ENCODE peak calls at places on chromosomes 2 and 18, in ten cellular contexts. One of them, this sample, is unnamed.

GRCh38 chr2:101679801-101680487 is 17.6 kb upstream of the MAP4K4 start:
- DNase-seq in frontal cortex: no peak
- DNase-seq in SW480: peak; percentile 13
- DNase-seq in AML-193: no peak
- DNase-seq in HAP-1: no peak
- DNase-seq in glutamatergic neuron: no peak
- DNase-seq in astrocyte of the cerebellum: no peak
- DNase-seq in ACHN: no peak
- DNase-seq in HCEC 1CT: no peak
- DNase-seq in WTC11: no peak
- DNase-seq in this sample: no peak

GRCh38 chr18:77151791-77152517 is 19.4 kb upstream of the MBP start:
- DNase-seq in frontal cortex: no peak
- DNase-seq in SW480: no peak
- DNase-seq in AML-193: no peak
- DNase-seq in HAP-1: no peak
- DNase-seq in glutamatergic neuron: no peak
- DNase-seq in astrocyte of the cerebellum: no peak
- DNase-seq in ACHN: no peak
- DNase-seq in HCEC 1CT: no peak
- DNase-seq in WTC11: no peak
- DNase-seq in this sample: no peak

GRCh38 chr2:160356485-160356884 is 137.1 kb downstream of the RBMS1 start:
- DNase-seq in frontal cortex: no peak
- DNase-seq in SW480: no peak
- DNase-seq in AML-193: peak; percentile 20
- DNase-seq in HAP-1: no peak
- DNase-seq in glutamatergic neuron: no peak
- DNase-seq in astrocyte of the cerebellum: no peak
- DNase-seq in ACHN: no peak
- DNase-seq in HCEC 1CT: no peak
- DNase-seq in WTC11: no peak
- DNase-seq in this sample: no peak

GRCh38 chr2:107358921-107359320 is 467.8 kb upstream of the RGPD4 start:
- DNase-seq in frontal cortex: no peak
- DNase-seq in SW480: no peak
- DNase-seq in AML-193: no peak
- DNase-seq in HAP-1: no peak
- DNase-seq in glutamatergic neuron: no peak
- DNase-seq in astrocyte of the cerebellum: no peak
- DNase-seq in ACHN: no peak
- DNase-seq in HCEC 1CT: no peak
- DNase-seq in WTC11: no peak
- DNase-seq in this sample: no peak

GRCh38 chr2:229401126-229401865 is 130.2 kb upstream of the PID1 start:
- DNase-seq in frontal cortex: no peak
- DNase-seq in SW480: no peak
- DNase-seq in AML-193: peak; percentile 77
- DNase-seq in HAP-1: no peak
- DNase-seq in glutamatergic neuron: no peak
- DNase-seq in astrocyte of the cerebellum: no peak
- DNase-seq in ACHN: no peak
- DNase-seq in HCEC 1CT: no peak
- DNase-seq in WTC11: no peak
- DNase-seq in this sample: no peak

GRCh38 chr2:161351678-161352077 is 43.5 kb downstream of the PSMD14 start:
- DNase-seq in frontal cortex: no peak
- DNase-seq in SW480: no peak
- DNase-seq in AML-193: no peak
- DNase-seq in HAP-1: no peak
- DNase-seq in glutamatergic neuron: no peak
- DNase-seq in astrocyte of the cerebellum: no peak
- DNase-seq in ACHN: no peak
- DNase-seq in HCEC 1CT: no peak
- DNase-seq in WTC11: no peak
- DNase-seq in this sample: no peak

GRCh38 chr2:149365826-149366583 is 35.6 kb downstream of the LYPD6 start:
- DNase-seq in frontal cortex: no peak
- DNase-seq in SW480: peak; percentile 68
- DNase-seq in AML-193: no peak
- DNase-seq in HAP-1: no peak
- DNase-seq in glutamatergic neuron: no peak
- DNase-seq in astrocyte of the cerebellum: no peak
- DNase-seq in ACHN: no peak
- DNase-seq in HCEC 1CT: peak; percentile 71
- DNase-seq in WTC11: no peak
- DNase-seq in this sample: peak; percentile 13

GRCh38 chr18:73947180-73947989 is 200.2 kb downstream of the FBXO15 start:
- DNase-seq in frontal cortex: no peak
- DNase-seq in SW480: no peak
- DNase-seq in AML-193: no peak
- DNase-seq in HAP-1: no peak
- DNase-seq in glutamatergic neuron: no peak
- DNase-seq in astrocyte of the cerebellum: peak; percentile 3
- DNase-seq in ACHN: no peak
- DNase-seq in HCEC 1CT: no peak
- DNase-seq in WTC11: no peak
- DNase-seq in this sample: no peak

GRCh38 chr2:127041259-127041970 is 65.5 kb downstream of the BIN1 start:
- DNase-seq in frontal cortex: peak; percentile 7
- DNase-seq in SW480: no peak
- DNase-seq in AML-193: no peak
- DNase-seq in HAP-1: no peak
- DNase-seq in glutamatergic neuron: no peak
- DNase-seq in astrocyte of the cerebellum: no peak
- DNase-seq in ACHN: no peak
- DNase-seq in HCEC 1CT: no peak
- DNase-seq in WTC11: no peak
- DNase-seq in this sample: no peak

GRCh38 chr2:41722668-41723369 is 325.0 kb upstream of the PKDCC start:
- DNase-seq in frontal cortex: no peak
- DNase-seq in SW480: no peak
- DNase-seq in AML-193: no peak
- DNase-seq in HAP-1: no peak
- DNase-seq in glutamatergic neuron: no peak
- DNase-seq in astrocyte of the cerebellum: peak; percentile 15
- DNase-seq in ACHN: no peak
- DNase-seq in HCEC 1CT: peak; percentile 37
- DNase-seq in WTC11: no peak
- DNase-seq in this sample: no peak

GRCh38 chr2:75464348-75464946 is 96.3 kb downstream of the EVA1A start:
- DNase-seq in frontal cortex: peak; percentile 4
- DNase-seq in SW480: peak; percentile 41
- DNase-seq in AML-193: no peak
- DNase-seq in HAP-1: no peak
- DNase-seq in glutamatergic neuron: no peak
- DNase-seq in astrocyte of the cerebellum: peak; percentile 27
- DNase-seq in ACHN: peak; percentile 43
- DNase-seq in HCEC 1CT: no peak
- DNase-seq in WTC11: no peak
- DNase-seq in this sample: peak; percentile 37